ENCODE peak calls at places on chromosomes 1 and 21, in six cellular contexts. A, J, C, F, X and Q are unnamed samples.

GRCh38 chr1:176111835-176112234 is 95.3 kb downstream of the COP1 start:
- DNase-seq in X (no peak), C (no peak), J (no peak), A (no peak), F (no peak), Q (no peak)

GRCh38 chr1:7539772-7540175 is 231.3 kb upstream of the VAMP3 start:
- DNase-seq in J (no peak), A (no peak), F (peak), X (no peak), C (no peak), Q (no peak)

GRCh38 chr1:19468397-19468956 is 16.9 kb downstream of the CAPZB start:
- DNase-seq in A (no peak), F (no peak), X (no peak), J (no peak), C (no peak), Q (no peak)

GRCh38 chr1:38127432-38127831 is 80.8 kb upstream of the POU3F1 start:
- DNase-seq in X (no peak), F (no peak), J (no peak), C (no peak), A (no peak), Q (no peak)

GRCh38 chr1:13901041-13901440 is 201.1 kb downstream of the PRDM2 start:
- DNase-seq in X (no peak), A (no peak), F (no peak), C (no peak), J (no peak), Q (no peak)

GRCh38 chr1:177928194-177928593 is 41.7 kb downstream of the SEC16B start:
- DNase-seq in A (no peak), X (no peak), F (no peak), J (no peak), C (no peak), Q (no peak)

GRCh38 chr1:191206808-191207207 is 729.1 kb upstream of the BRINP3 start:
- DNase-seq in J (no peak), A (no peak), F (peak), X (no peak), C (no peak), Q (no peak)

GRCh38 chr1:94927405-94928175 is 680 bp upstream of the CNN3 start:
- DNase-seq in C (no peak), A (no peak), X (no peak), J (no peak), F (peak), Q (no peak)

GRCh38 chr1:240046000-240046399 is 45.7 kb upstream of the FMN2 start:
- DNase-seq in J (no peak), F (no peak), C (no peak), X (no peak), A (no peak), Q (no peak)

GRCh38 chr1:11651017-11651416 is 3.2 kb downstream of the FBXO2 start:
- DNase-seq in F (no peak), X (no peak), C (no peak), A (no peak), J (no peak), Q (no peak)

GRCh38 chr1:203055166-203055799 is 29.0 kb downstream of the PPFIA4 start:
- DNase-seq in X (no peak), A (no peak), C (no peak), J (no peak), F (peak), Q (no peak)

GRCh38 chr1:41809716-41810115 is 109.0 kb downstream of the HIVEP3 start:
- DNase-seq in F (no peak), C (no peak), J (no peak), X (no peak), A (no peak), Q (no peak)

GRCh38 chr1:89855413-89856123 is 34.7 kb downstream of the LRRC8D start:
- DNase-seq in F (no peak), A (no peak), C (no peak), X (no peak), J (no peak), Q (no peak)

GRCh38 chr1:203166192-203166940 is 9.3 kb downstream of the MYBPH start:
- DNase-seq in J (no peak), A (no peak), F (no peak), C (no peak), X (no peak), Q (no peak)

GRCh38 chr1:3257788-3258187 is 188.8 kb downstream of the PRDM16 start:
- DNase-seq in F (no peak), C (no peak), A (no peak), X (no peak), J (no peak), Q (no peak)

GRCh38 chr1:5370321-5370720 is 621.9 kb downstream of the NPHP4 start:
- DNase-seq in F (no peak), C (no peak), A (no peak), J (no peak), X (no peak), Q (no peak)

GRCh38 chr1:154361357-154361756 is 36.0 kb downstream of the ATP8B2 start:
- DNase-seq in A (no peak), X (no peak), F (no peak), C (no peak), J (no peak), Q (no peak)

GRCh38 chr1:15151377-15151806 is 2.2 kb upstream of the TMEM51 start:
- DNase-seq in C (no peak), F (no peak), A (no peak), J (no peak), X (no peak), Q (no peak)

GRCh38 chr1:147109041-147109440 is 63.2 kb downstream of the PRKAB2 start:
- DNase-seq in A (no peak), X (no peak), J (no peak), C (no peak), F (no peak), Q (no peak)

DNA sequence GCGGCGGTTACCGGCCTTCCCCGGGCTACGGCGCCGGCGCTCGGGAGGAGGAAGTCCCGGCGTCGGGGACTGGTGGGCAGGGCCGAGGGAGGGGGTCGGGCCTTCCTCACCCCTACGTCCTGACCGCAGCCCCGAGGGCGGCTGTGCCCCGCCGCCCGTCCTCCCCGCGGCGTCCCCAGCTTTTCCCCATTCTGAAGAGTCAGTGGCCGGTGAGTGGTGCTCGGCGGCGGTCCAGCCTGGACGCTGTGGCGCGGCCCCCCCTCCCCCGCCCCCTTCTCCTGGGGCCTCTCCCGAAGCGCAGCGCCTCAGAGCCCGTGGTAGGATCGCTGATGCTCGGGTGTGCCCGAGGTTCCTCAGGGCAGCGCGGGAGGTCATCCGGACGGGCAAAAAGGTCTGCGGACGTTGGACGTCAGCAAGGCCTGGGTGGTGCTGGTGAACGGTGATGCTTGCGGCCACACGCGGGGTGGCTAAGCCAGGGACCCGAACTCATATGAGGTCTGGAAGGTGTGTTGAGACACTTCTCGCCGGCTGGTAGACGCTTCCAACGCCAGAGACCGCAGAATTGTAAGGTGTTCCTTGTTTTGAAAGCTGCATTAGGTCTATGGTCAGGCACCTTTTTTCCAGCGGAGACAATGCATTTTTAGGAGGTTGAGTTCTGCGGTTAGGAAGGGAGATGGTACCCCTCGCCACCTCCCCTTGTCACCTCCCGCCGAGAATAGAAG is 725 bp downstream of the SLC25A33 start:
- DNase-seq in F (peak), X (peak), J (no peak), A (peak), C (peak), Q (no peak)
- TF ChIP-seq CTCF in F (no peak), X (no peak), J (no peak), A (no peak), C (no peak), Q (no peak)

DNA sequence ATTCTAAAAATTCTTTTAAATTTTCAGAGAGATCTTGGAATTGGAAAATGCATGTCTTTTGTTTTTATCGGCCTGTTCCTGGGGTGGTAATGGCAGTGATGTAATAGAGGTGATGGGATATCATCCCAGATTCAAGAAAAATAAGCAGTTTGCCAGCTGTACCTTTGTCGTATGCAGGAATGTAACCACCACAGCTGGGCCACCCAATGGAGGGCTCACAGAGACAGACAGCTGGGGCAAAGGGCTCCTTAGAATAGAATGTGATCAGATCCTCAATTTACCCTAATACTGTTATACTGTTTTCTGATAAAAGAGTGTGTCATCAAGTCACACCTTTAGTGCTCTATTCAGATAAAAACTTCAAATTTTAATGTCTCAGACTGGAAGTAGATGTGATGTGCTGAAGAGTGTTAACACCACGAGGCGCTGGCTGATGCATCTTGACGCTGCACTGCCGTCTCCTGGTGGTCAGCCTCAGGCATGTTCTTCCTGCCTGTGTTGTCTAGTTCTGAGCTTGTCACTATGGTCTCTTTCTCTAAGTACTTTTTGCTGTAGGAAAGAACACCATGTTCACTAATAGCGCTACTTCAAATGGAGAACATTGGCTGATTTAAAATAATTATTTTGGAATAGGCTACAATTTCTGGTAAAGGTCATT is 78.8 kb downstream of the C1orf21 start:
- DNase-seq in C (no peak), J (no peak), A (peak), X (no peak), F (no peak), Q (no peak)
- TF ChIP-seq CTCF in C (no peak), J (peak), A (peak), X (peak), F (peak), Q (no peak)

DNA sequence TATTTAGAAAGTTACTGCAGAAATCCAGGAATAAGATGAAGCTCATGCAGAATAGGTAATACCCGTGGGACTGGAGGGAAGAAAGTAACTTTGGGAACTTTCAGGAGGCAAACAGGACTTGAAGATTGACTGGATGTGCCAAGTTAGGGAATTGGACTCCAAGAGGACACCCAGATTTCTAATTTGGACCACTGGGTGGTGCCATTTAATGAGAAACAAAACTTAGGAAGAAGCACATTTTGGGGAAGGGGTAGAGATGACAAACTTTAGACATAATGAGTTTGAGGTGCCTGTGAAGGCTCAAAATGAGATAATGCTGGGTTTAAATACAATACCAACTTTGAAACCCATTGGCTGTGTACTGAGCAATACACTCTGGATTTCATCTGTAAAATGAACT is 3.3 kb upstream of the B4GALT3 start:
- DNase-seq in C (no peak), A (no peak), F (peak), J (no peak), X (no peak), Q (no peak)
- TF ChIP-seq CTCF in C (no peak), A (no peak), F (peak), J (peak), X (peak), Q (no peak)

GRCh38 chr1:229360417-229360816 is 17.6 kb upstream of the CCSAP start:
- DNase-seq in X (no peak), F (no peak), A (no peak), C (no peak), J (no peak), Q (no peak)
- TF ChIP-seq CTCF in X (no peak), F (no peak), A (no peak), C (no peak), J (no peak), Q (no peak)

DNA sequence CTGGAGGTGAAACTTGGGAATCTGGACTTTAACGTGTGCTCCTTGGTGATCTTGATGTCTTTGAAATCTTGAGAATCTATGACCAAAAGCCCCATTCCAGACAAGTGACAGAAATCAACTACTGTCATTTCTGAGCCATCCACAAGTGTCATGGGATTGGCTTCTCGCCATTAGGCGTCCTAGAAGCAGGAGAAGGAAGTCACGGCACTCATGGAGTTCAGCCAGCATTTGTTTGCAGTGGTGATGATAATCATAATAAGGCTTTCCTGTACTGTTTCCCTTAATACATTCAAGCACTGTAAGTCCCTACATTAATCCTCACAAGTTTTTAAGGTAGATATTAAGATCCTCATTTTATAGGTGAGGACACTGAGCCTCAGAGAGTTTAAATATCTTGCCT is 11.9 kb downstream of the F5 start:
- DNase-seq in X (peak), J (no peak), C (no peak), F (no peak), A (no peak), Q (no peak)
- TF ChIP-seq CTCF in X (no peak), J (no peak), C (no peak), F (no peak), A (no peak), Q (no peak)

DNA sequence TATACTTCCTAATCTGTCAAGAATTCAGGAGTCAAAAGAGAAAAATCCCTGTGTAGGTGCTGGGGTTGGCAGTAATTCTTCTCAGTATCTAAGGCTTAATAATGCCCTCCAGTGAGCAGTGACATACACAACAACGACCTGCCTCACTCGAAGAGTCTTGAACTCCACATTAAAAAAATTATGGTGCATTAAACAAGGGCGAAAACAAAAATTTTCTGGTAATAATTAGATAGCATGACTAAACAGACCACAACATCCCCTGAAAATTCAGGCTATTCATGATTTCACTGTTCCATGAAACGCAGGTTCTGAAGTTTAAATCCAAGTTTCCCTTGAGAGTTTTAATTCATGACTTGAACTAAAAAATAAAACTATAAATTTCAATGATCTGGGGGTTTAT is 5.1 kb downstream of the SRSF4 start:
- DNase-seq in J (no peak), X (no peak), F (peak), A (no peak), C (no peak), Q (no peak)
- TF ChIP-seq CTCF in J (no peak), X (no peak), F (peak), A (no peak), C (no peak), Q (no peak)

GRCh38 chr1:236795757-236796719 is 946 bp downstream of the MTR start:
- DNase-seq in A (no peak), J (no peak), C (no peak), X (no peak), F (peak), Q (no peak)
- TF ChIP-seq CTCF in A (no peak), J (no peak), C (no peak), X (no peak), F (no peak), Q (no peak)

DNA sequence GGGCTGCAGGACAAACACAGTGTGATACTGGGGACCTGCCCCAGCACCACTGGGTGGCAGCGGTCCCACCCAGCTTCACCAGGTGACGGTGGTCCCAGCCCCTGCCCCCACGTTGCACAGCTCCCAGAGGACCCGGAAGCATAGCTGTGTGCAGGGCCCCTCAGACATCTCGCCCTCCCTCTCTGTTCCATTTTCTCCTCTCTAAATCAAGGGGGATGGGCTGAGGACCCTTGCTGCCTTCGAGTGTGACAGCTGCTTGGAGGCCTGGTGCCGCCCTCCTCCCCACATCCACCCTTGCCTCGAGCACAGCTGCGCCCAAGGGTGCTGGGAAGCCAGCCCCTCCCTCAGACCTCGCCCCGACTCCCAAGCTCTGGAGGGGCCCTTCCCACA is 16.1 kb upstream of the LRRC3 start:
- DNase-seq in J (no peak), F (no peak), C (peak), A (no peak), X (no peak), Q (no peak)
- TF ChIP-seq CTCF in J (no peak), F (no peak), C (no peak), A (no peak), X (no peak), Q (no peak)

DNA sequence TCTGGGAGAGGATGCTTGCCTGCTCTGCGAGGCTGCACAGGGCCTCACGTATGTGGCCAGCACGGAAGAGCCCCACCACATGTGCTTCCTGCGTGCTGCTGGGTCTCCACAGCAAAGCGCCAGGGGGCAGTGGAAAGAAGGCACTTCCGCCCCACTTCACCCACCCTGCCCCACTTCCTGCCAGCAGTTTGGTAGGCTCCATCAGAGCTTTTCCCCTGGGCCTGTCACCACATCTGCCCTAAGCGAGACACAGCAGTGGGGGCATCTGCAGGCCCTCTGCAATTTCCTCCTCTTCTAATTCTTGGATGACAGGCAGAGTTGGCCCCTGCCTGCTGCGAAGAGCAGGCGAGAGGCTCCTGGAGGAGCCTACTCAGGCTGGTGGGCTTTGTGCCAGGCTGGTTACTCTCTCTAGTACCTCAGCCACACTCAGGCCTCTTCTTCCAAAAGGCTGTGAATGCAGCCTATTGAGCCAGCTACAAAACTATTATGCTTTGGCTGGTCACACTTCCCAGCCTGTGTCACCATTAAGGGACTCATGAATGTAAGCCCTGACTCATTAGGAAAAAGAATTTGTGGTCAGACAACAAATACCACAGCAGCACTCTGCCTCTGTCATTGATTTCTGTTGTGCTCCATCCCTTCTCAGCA is 25.0 kb downstream of the CD244 start:
- DNase-seq in X (peak), J (no peak), C (no peak), F (peak), A (peak), Q (no peak)
- TF ChIP-seq CTCF in X (no peak), J (no peak), C (no peak), F (peak), A (no peak), Q (no peak)